ENCODE peak calls at places on chromosomes 5 and 9, in five cellular contexts. R is IMR-90, Q is HCT116, C is endothelial cell, Y is cardiac fibroblast. A is an unnamed sample.
A peak's percentile ranks its signal among the peaks of the same experiment; 100 is the strongest.

GRCh38 chr5:120358949-120359348 is 105.2 kb upstream of the PRR16 start:
- DNase-seq in R (peak; percentile 15), Q (no peak), C (no peak), Y (peak; percentile 66), A (no peak)

GRCh38 chr5:139645495-139645871 is 2.7 kb upstream of the CXXC5 start:
- DNase-seq in R (no peak), Q (no peak), C (no peak), Y (no peak), A (no peak)

GRCh38 chr5:106876298-106876622 is 794.5 kb downstream of the EFNA5 start:
- DNase-seq in R (no peak), Q (no peak), C (no peak), Y (no peak), A (no peak)

GRCh38 chr9:82342046-82342445 is 353.5 kb downstream of the SPATA31D1 start:
- DNase-seq in R (no peak), Q (no peak), C (no peak), Y (no peak), A (no peak)

GRCh38 chr9:123662057-123662776 is 267.7 kb downstream of the DENND1A start:
- DNase-seq in R (no peak), Q (no peak), C (no peak), Y (no peak), A (no peak)

GRCh38 chr9:132609829-132610228 is 27.4 kb downstream of the BARHL1 start:
- DNase-seq in R (peak; percentile 96), Q (no peak), C (no peak), Y (peak; percentile 68), A (peak; percentile 88)

GRCh38 chr5:107424461-107424860 is 246.3 kb downstream of the EFNA5 start:
- DNase-seq in R (no peak), Q (no peak), C (no peak), Y (peak; percentile 52), A (peak; percentile 14)

GRCh38 chr9:16817002-16817401 is 53.5 kb downstream of the BNC2 start:
- DNase-seq in R (no peak), Q (no peak), C (no peak), Y (no peak), A (no peak)

GRCh38 chr5:148733601-148734438 is 79.5 kb upstream of the HTR4 start:
- DNase-seq in R (peak; percentile 84), Q (peak; percentile 78), C (peak; percentile 79), Y (peak; percentile 88), A (peak; percentile 92)

GRCh38 chr9:116933251-116933650 is 246.1 kb downstream of the TRIM32 start:
- DNase-seq in R (no peak), Q (no peak), C (no peak), Y (no peak), A (peak; percentile 61)

GRCh38 chr9:95429096-95429495 is 87.7 kb downstream of the PTCH1 start:
- DNase-seq in R (peak; percentile 72), Q (no peak), C (no peak), Y (no peak), A (no peak)

GRCh38 chr9:70470050-70471015 is 55.9 kb upstream of the KLF9 start:
- DNase-seq in R (no peak), Q (no peak), C (no peak), Y (peak; percentile 76), A (no peak)

GRCh38 chr5:125660231-125660895 is 762.8 kb upstream of the GRAMD2B start:
- DNase-seq in R (no peak), Q (no peak), C (no peak), Y (peak; percentile 21), A (no peak)

GRCh38 chr9:91741529-91741928 is 208.5 kb downstream of the ROR2 start:
- DNase-seq in R (peak; percentile 93), Q (no peak), C (no peak), Y (peak; percentile 72), A (peak; percentile 53)

GRCh38 chr9:93644397-93645088 is 68.2 kb downstream of the PHF2 start:
- DNase-seq in R (no peak), Q (no peak), C (no peak), Y (no peak), A (no peak)

GRCh38 chr5:20572560-20572959 is 584.6 kb upstream of the CDH18 start:
- DNase-seq in R (peak; percentile 15), Q (no peak), C (no peak), Y (peak; percentile 75), A (peak; percentile 88)

GRCh38 chr9:89770779-89771178 is 166.0 kb downstream of the GADD45G start:
- DNase-seq in R (no peak), Q (no peak), C (no peak), Y (no peak), A (no peak)

GRCh38 chr5:115961413-115962238 is 649 bp upstream of the LVRN start:
- DNase-seq in R (no peak), Q (no peak), C (no peak), Y (no peak), A (no peak)

GRCh38 chr5:168076561-168076991 is 214.9 kb upstream of the WWC1 start:
- DNase-seq in R (peak; percentile 13), Q (peak; percentile 2), C (peak; percentile 42), Y (peak; percentile 78), A (peak; percentile 39)

GRCh38 chr5:14615365-14615764 is 33.8 kb downstream of the OTULINL start:
- DNase-seq in R (no peak), Q (no peak), C (no peak), Y (no peak), A (no peak)

DNA sequence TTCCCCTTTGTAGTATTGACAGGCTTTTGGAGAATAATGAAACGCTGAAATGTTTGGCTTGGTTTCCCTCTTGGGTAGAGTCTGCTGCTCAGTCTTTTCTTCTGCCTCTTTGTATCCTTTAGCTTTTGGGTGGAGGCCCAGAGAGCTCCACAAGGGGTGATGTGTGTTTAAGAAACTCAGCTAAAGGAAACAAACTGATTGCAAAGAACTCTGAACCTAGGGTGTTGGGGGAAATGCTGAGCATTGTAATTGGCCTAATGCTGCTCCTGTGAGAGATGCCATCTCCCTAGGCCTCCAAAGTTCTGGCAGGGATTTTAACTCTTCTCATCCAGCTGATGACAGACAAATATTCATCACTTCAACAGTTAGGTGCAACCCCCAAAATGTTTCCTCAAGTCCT is 30.7 kb upstream of the ZSWIM6 start:
- DNase-seq in R (peak; percentile 88), Q (no peak), C (no peak), Y (peak; percentile 88), A (no peak)
- TF ChIP-seq CTCF in R (peak; percentile 21), Q (no peak), C (no peak), Y (peak; percentile 18), A (no peak)

GRCh38 chr9:13485068-13485596 is 205.6 kb upstream of the MPDZ start:
- DNase-seq in R (peak; percentile 31), Q (no peak), C (no peak), Y (peak; percentile 96), A (peak; percentile 85)
- TF ChIP-seq CTCF in R (no peak), Q (no peak), C (no peak), Y (peak; percentile 30), A (no peak)

GRCh38 chr5:180862645-180863044 is 1.6 kb upstream of the ZFP62 start:
- DNase-seq in R (no peak), Q (no peak), C (no peak), Y (no peak), A (no peak)

GRCh38 chr5:180866296-180866695 is 5.2 kb upstream of the ZFP62 start:
- DNase-seq in R (no peak), Q (no peak), C (no peak), Y (no peak), A (no peak)

GRCh38 chr5:180860273-180860886 is 696 bp downstream of the ZFP62 start:
- DNase-seq in R (no peak), Q (peak; percentile 50), C (peak; percentile 15), Y (no peak), A (peak; percentile 74)

GRCh38 chr5:180866985-180867384 is 5.9 kb upstream of the ZFP62 start:
- DNase-seq in R (no peak), Q (no peak), C (no peak), Y (no peak), A (no peak)

GRCh38 chr5:180860887-180861822 is at the start of gene ZFP62:
- DNase-seq in R (peak; percentile 87), Q (peak; percentile 85), C (peak; percentile 95), Y (peak; percentile 94), A (peak; percentile 95)
- TF ChIP-seq CTCF in R (no peak), Q (no peak), C (peak; percentile 24), Y (no peak), A (no peak)

GRCh38 chr5:10528827-10529226 is 35.0 kb upstream of the ANKRD33B start:
- DNase-seq in R (no peak), Q (no peak), C (no peak), Y (no peak), A (no peak)

GRCh38 chr5:10530601-10531320 is 33.1 kb upstream of the ANKRD33B start:
- DNase-seq in R (no peak), Q (no peak), C (no peak), Y (no peak), A (no peak)

GRCh38 chr5:10527281-10527950 is 36.5 kb upstream of the ANKRD33B start:
- DNase-seq in R (peak; percentile 23), Q (no peak), C (no peak), Y (no peak), A (no peak)

GRCh38 chr5:10525124-10525495 is 38.8 kb upstream of the ANKRD33B start:
- DNase-seq in R (no peak), Q (no peak), C (no peak), Y (no peak), A (no peak)

DNA sequence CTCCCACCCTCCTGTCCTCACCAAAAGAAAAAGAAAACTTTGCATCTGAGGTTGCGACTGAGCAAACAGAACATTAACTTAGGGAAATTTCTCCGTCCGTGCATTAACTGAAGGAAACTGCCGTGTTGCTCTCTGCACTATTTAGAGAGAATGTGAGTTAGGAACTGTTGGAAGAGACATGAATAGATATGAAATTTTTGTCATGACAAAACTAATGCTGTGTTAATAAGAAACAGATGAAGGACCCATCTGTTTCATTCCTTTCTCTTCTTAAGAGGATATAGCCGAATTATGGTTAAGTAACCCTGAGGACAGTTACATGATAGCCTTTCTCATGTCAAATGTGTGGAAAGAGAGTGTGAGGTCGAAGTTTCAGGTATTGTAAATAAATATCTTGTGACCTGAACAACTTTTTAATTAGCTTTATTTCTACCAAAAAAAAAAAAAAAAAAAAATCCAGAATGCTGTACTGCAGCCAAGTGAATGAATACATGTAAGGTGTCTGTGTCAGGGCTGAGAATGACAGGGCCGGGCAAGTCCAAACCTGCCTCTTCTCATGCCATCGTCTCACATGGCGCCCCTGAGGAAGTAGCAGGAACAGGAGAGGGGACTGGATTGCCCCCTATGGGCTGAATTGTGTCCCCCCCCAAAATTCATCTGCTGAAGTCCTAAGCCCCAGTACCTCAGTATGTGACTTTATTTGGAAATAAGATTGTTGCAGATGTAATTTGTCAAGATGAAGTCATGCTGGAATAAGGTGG is 35.6 kb upstream of the ANKRD33B start:
- DNase-seq in R (peak; percentile 60), Q (no peak), C (no peak), Y (peak; percentile 27), A (peak; percentile 77)
- TF ChIP-seq CTCF in R (no peak), Q (no peak), C (no peak), Y (no peak), A (peak; percentile 13)

DNA sequence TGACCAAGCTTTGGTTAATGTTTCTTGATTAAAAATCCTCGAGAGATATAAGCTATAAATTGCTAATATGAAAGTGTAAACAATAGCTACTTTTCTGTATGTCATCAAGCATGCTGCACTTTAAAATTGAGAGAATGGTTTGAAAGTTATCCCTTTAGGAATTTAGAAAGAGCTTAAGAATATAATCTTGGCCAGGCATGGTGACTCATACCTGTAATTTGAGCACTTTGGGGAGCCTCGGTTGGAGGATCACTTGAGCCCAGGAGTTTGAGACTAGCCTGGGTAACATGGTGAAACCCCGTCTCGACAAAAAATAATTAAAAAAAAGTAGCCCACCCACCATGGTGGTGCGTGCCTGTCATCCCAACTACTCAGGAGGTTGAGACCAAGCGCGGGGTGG is 12.2 kb upstream of the MROH2B start:
- DNase-seq in R (peak; percentile 37), Q (no peak), C (no peak), Y (no peak), A (peak; percentile 20)
- TF ChIP-seq CTCF in R (no peak), Q (no peak), C (no peak), Y (no peak), A (no peak)